ENCODE peak calls at places on chromosomes 11 and 22, in five cellular contexts. One of them, this sample, is unnamed.

GRCh38 chr11:81966340-81966739 is 767.3 kb downstream of the FAM181B start:
- DNase-seq in K562: no peak
- DNase-seq in H1: no peak
- DNase-seq in HepG2: no peak
- DNase-seq in GM12878: no peak
- DNase-seq in this sample: no peak

GRCh38 chr11:111452146-111452545 is 60.0 kb downstream of the BTG4 start:
- DNase-seq in GM12878: no peak
- DNase-seq in HepG2: no peak
- DNase-seq in K562: no peak
- DNase-seq in H1: no peak
- DNase-seq in this sample: peak

GRCh38 chr11:35550374-35551036 is 25.1 kb upstream of the PAMR1 start:
- DNase-seq in GM12878: no peak
- DNase-seq in HepG2: no peak
- DNase-seq in H1: no peak
- DNase-seq in K562: no peak
- DNase-seq in this sample: no peak

GRCh38 chr11:47143322-47143721 is 33.4 kb downstream of the ARFGAP2 start:
- DNase-seq in GM12878: no peak
- DNase-seq in HepG2: no peak
- DNase-seq in H1: no peak
- DNase-seq in K562: no peak
- DNase-seq in this sample: peak

GRCh38 chr11:23112987-23113886 is 253.0 kb upstream of the CCDC179 start:
- DNase-seq in GM12878: no peak
- DNase-seq in K562: no peak
- DNase-seq in H1: no peak
- DNase-seq in HepG2: peak
- DNase-seq in this sample: peak

GRCh38 chr11:113338730-113339129 is 24.3 kb downstream of the TTC12 start:
- DNase-seq in GM12878: no peak
- DNase-seq in H1: no peak
- DNase-seq in K562: no peak
- DNase-seq in HepG2: no peak
- DNase-seq in this sample: no peak

GRCh38 chr22:35863432-35863831 is 145.8 kb downstream of the APOL5 start:
- DNase-seq in HepG2: no peak
- DNase-seq in H1: no peak
- DNase-seq in K562: no peak
- DNase-seq in GM12878: no peak
- DNase-seq in this sample: peak

GRCh38 chr11:4038973-4039372 is 55.6 kb upstream of the RRM1 start:
- DNase-seq in K562: no peak
- DNase-seq in HepG2: no peak
- DNase-seq in GM12878: no peak
- DNase-seq in H1: no peak
- DNase-seq in this sample: no peak

GRCh38 chr22:50312371-50312770 is 4.9 kb upstream of the PLXNB2 start:
- DNase-seq in K562: no peak
- DNase-seq in HepG2: no peak
- DNase-seq in GM12878: no peak
- DNase-seq in H1: no peak
- DNase-seq in this sample: no peak

GRCh38 chr11:112558691-112559090 is 298.0 kb upstream of the PLET1 start:
- DNase-seq in HepG2: no peak
- DNase-seq in K562: no peak
- DNase-seq in H1: no peak
- DNase-seq in GM12878: no peak
- DNase-seq in this sample: no peak

GRCh38 chr22:40480996-40481395 is 110.6 kb downstream of the SGSM3 start:
- DNase-seq in K562: no peak
- DNase-seq in HepG2: no peak
- DNase-seq in H1: no peak
- DNase-seq in GM12878: no peak
- DNase-seq in this sample: no peak

GRCh38 chr11:119999220-119999619 is 138.7 kb downstream of the TRIM29 start:
- DNase-seq in H1: no peak
- DNase-seq in K562: peak
- DNase-seq in HepG2: no peak
- DNase-seq in GM12878: no peak
- DNase-seq in this sample: no peak
- TF ChIP-seq CHD2 in H1: no peak
- TF ChIP-seq CHD2 in K562: no peak
- TF ChIP-seq CHD2 in HepG2: no peak
- TF ChIP-seq CHD2 in GM12878: no peak
- TF ChIP-seq CHD2 in this sample: no peak

GRCh38 chr11:17580271-17580670 is 33.2 kb downstream of the OTOG start:
- DNase-seq in H1: no peak
- DNase-seq in HepG2: no peak
- DNase-seq in GM12878: no peak
- DNase-seq in K562: no peak
- DNase-seq in this sample: no peak
- TF ChIP-seq YY1 in H1: no peak
- TF ChIP-seq YY1 in HepG2: no peak
- TF ChIP-seq YY1 in GM12878: no peak
- TF ChIP-seq YY1 in K562: no peak
- TF ChIP-seq YY1 in this sample: no peak

GRCh38 chr22:47435826-47436225 is 673.4 kb downstream of the TBC1D22A start:
- DNase-seq in HepG2: no peak
- DNase-seq in H1: no peak
- DNase-seq in K562: no peak
- DNase-seq in GM12878: no peak
- DNase-seq in this sample: no peak
- TF ChIP-seq CHD2 in HepG2: no peak
- TF ChIP-seq CHD2 in H1: no peak
- TF ChIP-seq CHD2 in K562: no peak
- TF ChIP-seq CHD2 in GM12878: no peak
- TF ChIP-seq CHD2 in this sample: no peak

GRCh38 chr11:62905927-62906531 is 15.1 kb downstream of the CHRM1 start:
- DNase-seq in HepG2: peak
- DNase-seq in GM12878: peak
- DNase-seq in H1: peak
- DNase-seq in K562: peak
- DNase-seq in this sample: peak

GRCh38 chr11:62902932-62903331 is 18.2 kb downstream of the CHRM1 start:
- DNase-seq in HepG2: no peak
- DNase-seq in K562: no peak
- DNase-seq in GM12878: no peak
- DNase-seq in H1: no peak
- DNase-seq in this sample: no peak

GRCh38 chr11:62908468-62909072 is 12.6 kb downstream of the CHRM1 start:
- DNase-seq in K562: no peak
- DNase-seq in H1: no peak
- DNase-seq in HepG2: no peak
- DNase-seq in GM12878: no peak
- DNase-seq in this sample: no peak

GRCh38 chr11:62909107-62909894 is 11.9 kb downstream of the CHRM1 start:
- DNase-seq in K562: peak
- DNase-seq in H1: peak
- DNase-seq in HepG2: peak
- DNase-seq in GM12878: no peak
- DNase-seq in this sample: peak

GRCh38 chr11:62905286-62905685 is 15.9 kb downstream of the CHRM1 start:
- DNase-seq in GM12878: no peak
- DNase-seq in K562: no peak
- DNase-seq in HepG2: no peak
- DNase-seq in H1: no peak
- DNase-seq in this sample: no peak
- TF ChIP-seq YY1 in GM12878: no peak
- TF ChIP-seq YY1 in K562: no peak
- TF ChIP-seq YY1 in HepG2: no peak
- TF ChIP-seq YY1 in H1: no peak
- TF ChIP-seq YY1 in this sample: no peak

GRCh38 chr11:130122141-130122575 is 37.4 kb upstream of the ST14 start:
- DNase-seq in HepG2: no peak
- DNase-seq in K562: no peak
- DNase-seq in H1: no peak
- DNase-seq in GM12878: no peak
- DNase-seq in this sample: no peak

GRCh38 chr11:130118165-130118564 is 41.4 kb upstream of the ST14 start:
- DNase-seq in H1: no peak
- DNase-seq in K562: no peak
- DNase-seq in GM12878: peak
- DNase-seq in HepG2: no peak
- DNase-seq in this sample: no peak

GRCh38 chr11:130121430-130121978 is 38.1 kb upstream of the ST14 start:
- DNase-seq in K562: no peak
- DNase-seq in HepG2: no peak
- DNase-seq in GM12878: no peak
- DNase-seq in H1: no peak
- DNase-seq in this sample: no peak

GRCh38 chr11:130120045-130120444 is 39.5 kb upstream of the ST14 start:
- DNase-seq in GM12878: no peak
- DNase-seq in HepG2: no peak
- DNase-seq in H1: no peak
- DNase-seq in K562: no peak
- DNase-seq in this sample: no peak

DNA sequence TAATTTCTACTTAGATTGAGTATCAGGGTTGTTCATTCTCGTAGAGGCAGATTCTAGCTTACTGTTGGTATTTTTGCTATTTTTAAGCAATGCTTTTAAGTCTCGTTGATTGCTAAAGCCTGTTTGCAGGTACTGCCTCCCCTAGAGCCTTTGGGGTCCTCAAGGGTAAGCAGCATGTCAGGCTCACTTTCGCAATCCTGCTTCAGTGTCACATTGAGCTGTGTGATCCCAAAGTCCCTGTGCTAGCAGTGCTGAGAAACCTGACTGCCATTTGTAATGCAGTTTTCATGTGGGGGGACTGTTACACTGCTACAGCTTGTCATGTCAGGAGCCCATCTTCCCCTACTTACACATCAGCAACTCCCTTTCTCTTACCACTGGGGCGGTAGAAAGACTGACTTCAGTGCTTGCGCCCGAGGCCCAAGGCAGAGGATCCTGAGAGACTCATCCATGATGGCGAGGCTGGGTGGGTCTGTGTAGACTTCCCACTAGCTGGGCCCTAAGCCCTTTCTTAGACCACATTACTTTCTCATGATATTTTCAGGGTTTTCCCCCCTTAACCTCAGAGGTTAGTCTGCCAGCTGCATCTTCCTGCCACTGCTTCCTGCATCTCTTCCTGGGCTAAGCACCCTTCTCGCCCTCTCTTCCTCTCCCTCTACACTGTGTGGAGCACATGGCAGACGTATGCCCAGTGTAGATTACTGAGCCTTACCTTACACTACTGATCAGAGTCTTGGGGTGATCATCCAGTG is 40.8 kb upstream of the ST14 start:
- DNase-seq in HepG2: peak
- DNase-seq in K562: no peak
- DNase-seq in GM12878: peak
- DNase-seq in H1: no peak
- DNase-seq in this sample: no peak
- TF ChIP-seq CHD2 in HepG2: no peak
- TF ChIP-seq CHD2 in K562: no peak
- TF ChIP-seq CHD2 in GM12878: no peak
- TF ChIP-seq CHD2 in H1: no peak
- TF ChIP-seq CHD2 in this sample: no peak

GRCh38 chr11:17405232-17406005 is 17.0 kb upstream of the KCNJ11 start:
- DNase-seq in K562: no peak
- DNase-seq in GM12878: no peak
- DNase-seq in HepG2: peak
- DNase-seq in H1: no peak
- DNase-seq in this sample: peak
- TF ChIP-seq YY1 in K562: no peak
- TF ChIP-seq YY1 in GM12878: no peak
- TF ChIP-seq YY1 in HepG2: no peak
- TF ChIP-seq YY1 in H1: no peak
- TF ChIP-seq YY1 in this sample: no peak

GRCh38 chr11:57703341-57703740 is 8.7 kb downstream of the MED19 start:
- DNase-seq in K562: no peak
- DNase-seq in HepG2: no peak
- DNase-seq in H1: no peak
- DNase-seq in GM12878: no peak
- DNase-seq in this sample: no peak
- TF ChIP-seq CHD2 in K562: no peak
- TF ChIP-seq CHD2 in HepG2: no peak
- TF ChIP-seq CHD2 in H1: no peak
- TF ChIP-seq CHD2 in GM12878: no peak
- TF ChIP-seq CHD2 in this sample: no peak

DNA sequence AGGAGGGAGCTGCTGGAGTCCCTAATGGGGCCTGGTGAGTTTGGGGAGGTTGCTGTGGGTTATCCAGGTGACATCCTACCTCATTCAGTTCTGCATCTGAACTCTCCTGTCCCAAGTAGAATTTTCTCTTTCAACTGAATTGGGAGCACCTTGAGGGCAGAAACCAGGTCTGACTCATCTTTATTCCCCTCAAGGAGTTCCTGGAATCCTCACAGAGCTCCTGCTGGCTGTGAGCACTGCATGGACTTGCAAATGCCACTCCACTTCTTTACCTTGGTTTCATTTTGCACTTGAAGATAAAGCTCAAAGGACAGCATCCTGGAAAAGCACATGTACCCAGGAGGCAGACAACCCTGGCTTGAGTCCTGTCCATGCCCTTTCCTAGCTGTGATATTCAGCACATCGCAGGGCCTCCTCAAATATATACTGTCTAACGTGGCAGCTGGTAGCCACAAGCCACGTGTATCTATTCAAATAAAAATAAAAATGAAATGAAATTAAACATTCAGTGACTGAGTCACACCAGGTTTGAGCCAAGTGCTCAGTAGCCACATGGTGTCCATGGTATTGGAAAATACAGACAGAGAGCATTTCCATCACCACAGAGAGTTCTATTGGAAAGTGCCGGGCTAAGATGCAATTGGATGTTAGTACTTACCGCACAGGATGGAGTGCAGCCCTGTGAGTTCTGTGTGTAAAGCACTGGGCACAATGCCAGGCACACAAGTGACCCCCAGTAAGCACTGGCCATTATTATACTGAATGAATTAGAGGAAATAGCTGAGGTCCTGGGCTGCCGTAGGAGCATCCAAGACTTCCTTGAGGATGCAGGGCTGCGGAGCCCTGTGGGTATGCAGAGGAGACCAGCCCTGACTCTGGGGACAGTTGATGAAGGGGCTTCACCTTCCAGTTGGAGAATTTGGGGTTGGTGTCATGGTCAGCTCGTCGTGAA is 149.0 kb downstream of the PKNOX2 start:
- DNase-seq in HepG2: no peak
- DNase-seq in H1: no peak
- DNase-seq in K562: no peak
- DNase-seq in GM12878: no peak
- DNase-seq in this sample: no peak
- TF ChIP-seq YY1 in HepG2: no peak
- TF ChIP-seq YY1 in H1: no peak
- TF ChIP-seq YY1 in K562: no peak
- TF ChIP-seq YY1 in GM12878: no peak
- TF ChIP-seq YY1 in this sample: no peak

GRCh38 chr11:17230867-17231851 is 23.4 kb upstream of the PIK3C2A start:
- DNase-seq in H1: no peak
- DNase-seq in GM12878: peak
- DNase-seq in HepG2: no peak
- DNase-seq in K562: no peak
- DNase-seq in this sample: no peak
- TF ChIP-seq CHD2 in H1: no peak
- TF ChIP-seq CHD2 in GM12878: no peak
- TF ChIP-seq CHD2 in HepG2: no peak
- TF ChIP-seq CHD2 in K562: no peak
- TF ChIP-seq CHD2 in this sample: no peak

GRCh38 chr22:19884161-19884953 is 29.7 kb upstream of the GNB1L start:
- DNase-seq in K562: no peak
- DNase-seq in H1: no peak
- DNase-seq in HepG2: no peak
- DNase-seq in GM12878: no peak
- DNase-seq in this sample: peak
- TF ChIP-seq YY1 in K562: no peak
- TF ChIP-seq YY1 in H1: no peak
- TF ChIP-seq YY1 in HepG2: no peak
- TF ChIP-seq YY1 in GM12878: no peak
- TF ChIP-seq YY1 in this sample: no peak